ENCODE peak calls at places on chromosomes 3 and 15, in nine cellular contexts. U is C1 segment of cervical spinal cord; M is NCI-H1092; F is germinal center; I is Peyer's patch; E is activated T-cell treated with anti-CD3 and anti-CD28 coated beads, Interleukin-2, amount 50 U/mL, for 4 hours; X is pons; R is T1000; P is GM23338. V is an unnamed sample.

GRCh38 chr15:43911235-43911661 is 84.4 kb downstream of the WDR76 start:
- DNase-seq in M (no peak), I (no peak), X (peak), U (peak), E (no peak), F (no peak), R (peak), P (no peak), V (no peak)

GRCh38 chr15:66803182-66803729 is 101.2 kb downstream of the SMAD6 start:
- DNase-seq in E (no peak), I (peak), U (no peak), X (no peak), P (peak), R (peak), F (no peak), M (no peak), V (no peak)

GRCh38 chr3:179726075-179726742 is 73.4 kb downstream of the USP13 start:
- DNase-seq in R (no peak), P (no peak), U (no peak), M (no peak), I (no peak), F (no peak), E (no peak), X (no peak), V (no peak)

GRCh38 chr15:85330941-85331588 is 49.3 kb upstream of the AKAP13 start:
- DNase-seq in F (peak), P (peak), R (peak), E (peak), M (peak), U (no peak), I (peak), X (peak), V (peak)

GRCh38 chr3:33103480-33103879 is 6.5 kb upstream of the GLB1 start:
- DNase-seq in I (no peak), R (no peak), P (no peak), F (no peak), X (no peak), U (no peak), M (no peak), E (no peak), V (no peak)

GRCh38 chr15:77144028-77144427 is 73.1 kb upstream of the TSPAN3 start:
- DNase-seq in U (no peak), I (no peak), E (no peak), R (no peak), P (no peak), F (no peak), M (no peak), X (no peak), V (no peak)

GRCh38 chr3:170356596-170357175 is 829 bp upstream of the SKIL start:
- DNase-seq in X (peak), P (peak), M (peak), E (peak), F (peak), I (peak), R (peak), U (peak), V (peak)

GRCh38 chr3:197912770-197913476 is 37.1 kb upstream of the RPL35A start:
- DNase-seq in X (no peak), F (no peak), R (no peak), U (no peak), P (no peak), M (no peak), I (no peak), E (no peak), V (no peak)

GRCh38 chr3:175404667-175405066 is 545.5 kb downstream of the NAALADL2 start:
- DNase-seq in M (no peak), R (no peak), I (no peak), P (no peak), U (no peak), F (no peak), E (no peak), X (no peak), V (no peak)

GRCh38 chr3:90016492-90017065 is 909.2 kb downstream of the EPHA3 start:
- DNase-seq in U (no peak), E (no peak), M (no peak), R (no peak), I (no peak), X (no peak), F (no peak), P (no peak), V (no peak)

GRCh38 chr3:30502051-30502741 is 104.2 kb upstream of the TGFBR2 start:
- DNase-seq in R (no peak), M (no peak), F (no peak), U (no peak), X (no peak), P (no peak), E (no peak), I (no peak), V (no peak)

GRCh38 chr15:43285609-43286037 is 18.9 kb upstream of the TGM5 start:
- DNase-seq in U (no peak), P (peak), R (peak), F (peak), M (peak), E (peak), I (peak), X (peak), V (no peak)

V was measured in caudate nucleus.